ENCODE peak calls at places on chromosomes 7 and 10, in six cellular contexts. S is RPMI8226, B is cardiac fibroblast, J is NCI-H460, R is HCT116, Q is HL-60. E is an unnamed sample.

GRCh38 chr7:64947252-64948000 is 43.4 kb downstream of the ZNF117 start:
- DNase-seq in S (no peak), B (no peak), J (no peak), R (no peak), Q (no peak), E (no peak)

GRCh38 chr10:96834121-96834520 is 2.0 kb downstream of the LCOR start:
- DNase-seq in S (no peak), B (no peak), J (no peak), R (no peak), Q (no peak), E (peak)

GRCh38 chr10:132677905-132678298 is 108.0 kb downstream of the NKX6-2 start:
- DNase-seq in S (no peak), B (no peak), J (no peak), R (no peak), Q (no peak), E (no peak)

GRCh38 chr10:75672842-75673241 is 241.4 kb downstream of the LRMDA start:
- DNase-seq in S (no peak), B (no peak), J (no peak), R (no peak), Q (no peak), E (no peak)

GRCh38 chr10:67144554-67144953 is 218.7 kb downstream of the LRRTM3 start:
- DNase-seq in S (no peak), B (no peak), J (no peak), R (no peak), Q (no peak), E (no peak)

GRCh38 chr7:45647426-45647825 is 73.3 kb downstream of the ADCY1 start:
- DNase-seq in S (no peak), B (no peak), J (no peak), R (no peak), Q (no peak), E (no peak)

GRCh38 chr7:117951285-117951684 is 78.0 kb upstream of the CTTNBP2 start:
- DNase-seq in S (no peak), B (no peak), J (no peak), R (no peak), Q (no peak), E (no peak)

GRCh38 chr7:81503321-81503720 is 266.5 kb downstream of the HGF start:
- DNase-seq in S (no peak), B (no peak), J (no peak), R (no peak), Q (no peak), E (no peak)

GRCh38 chr7:94223375-94224084 is 171.2 kb upstream of the COL1A2 start:
- DNase-seq in S (no peak), B (peak), J (peak), R (peak), Q (no peak), E (peak)

GRCh38 chr7:7761974-7762769 is 43.8 kb upstream of the RPA3 start:
- DNase-seq in S (no peak), B (peak), J (peak), R (no peak), Q (no peak), E (peak)

GRCh38 chr10:12631787-12632562 is 282.6 kb downstream of the CAMK1D start:
- DNase-seq in S (no peak), B (no peak), J (no peak), R (no peak), Q (no peak), E (no peak)